ENCODE peak calls at places on chromosome 2, in six cellular contexts. One of them, this sample, is unnamed.

GRCh38 chr2:172829229-172829628 is 93.6 kb downstream of the RAPGEF4 start:
- DNase-seq in NB4: no peak
- DNase-seq in amniotic epithelial cell: peak
- DNase-seq in HFF-Myc: no peak
- DNase-seq in myocyte: peak
- DNase-seq in iris pigment epithelial cell: peak
- DNase-seq in this sample: no peak

GRCh38 chr2:132849118-132849517 is 179.1 kb upstream of the LYPD1 start:
- DNase-seq in HFF-Myc: no peak
- DNase-seq in amniotic epithelial cell: peak
- DNase-seq in myocyte: peak
- DNase-seq in iris pigment epithelial cell: peak
- DNase-seq in NB4: no peak
- DNase-seq in this sample: no peak

GRCh38 chr2:112159454-112159921 is 21.3 kb downstream of the FBLN7 start:
- DNase-seq in HFF-Myc: no peak
- DNase-seq in iris pigment epithelial cell: no peak
- DNase-seq in NB4: no peak
- DNase-seq in myocyte: peak
- DNase-seq in amniotic epithelial cell: no peak
- DNase-seq in this sample: no peak

GRCh38 chr2:133484106-133484505 is 84.2 kb downstream of the NCKAP5 start:
- DNase-seq in myocyte: peak
- DNase-seq in iris pigment epithelial cell: peak
- DNase-seq in NB4: no peak
- DNase-seq in amniotic epithelial cell: peak
- DNase-seq in HFF-Myc: peak
- DNase-seq in this sample: no peak

GRCh38 chr2:16413257-16413656 is 252.4 kb downstream of the CYRIA start:
- DNase-seq in HFF-Myc: no peak
- DNase-seq in NB4: no peak
- DNase-seq in iris pigment epithelial cell: no peak
- DNase-seq in myocyte: no peak
- DNase-seq in amniotic epithelial cell: no peak
- DNase-seq in this sample: no peak

GRCh38 chr2:234690569-234691225 is 193.8 kb upstream of the ARL4C start:
- DNase-seq in NB4: no peak
- DNase-seq in HFF-Myc: no peak
- DNase-seq in myocyte: peak
- DNase-seq in amniotic epithelial cell: no peak
- DNase-seq in iris pigment epithelial cell: no peak
- DNase-seq in this sample: no peak

GRCh38 chr2:138245309-138245708 is 256.3 kb upstream of the SPOPL start:
- DNase-seq in NB4: no peak
- DNase-seq in amniotic epithelial cell: no peak
- DNase-seq in HFF-Myc: no peak
- DNase-seq in iris pigment epithelial cell: peak
- DNase-seq in myocyte: no peak
- DNase-seq in this sample: no peak

GRCh38 chr2:12928706-12929291 is 212.1 kb downstream of the TRIB2 start:
- DNase-seq in NB4: no peak
- DNase-seq in amniotic epithelial cell: no peak
- DNase-seq in HFF-Myc: no peak
- DNase-seq in myocyte: no peak
- DNase-seq in iris pigment epithelial cell: peak
- DNase-seq in this sample: no peak

GRCh38 chr2:189552991-189553404 is 27.6 kb downstream of the SLC40A1 start:
- DNase-seq in NB4: no peak
- DNase-seq in myocyte: no peak
- DNase-seq in iris pigment epithelial cell: peak
- DNase-seq in amniotic epithelial cell: peak
- DNase-seq in HFF-Myc: no peak
- DNase-seq in this sample: no peak

GRCh38 chr2:219596954-219597551 is 604 bp upstream of the STK11IP start:
- DNase-seq in myocyte: peak
- DNase-seq in iris pigment epithelial cell: peak
- DNase-seq in NB4: no peak
- DNase-seq in HFF-Myc: no peak
- DNase-seq in amniotic epithelial cell: peak
- DNase-seq in this sample: no peak

GRCh38 chr2:82340578-82341053 is 2036.1 kb upstream of the LRRTM1 start:
- DNase-seq in HFF-Myc: no peak
- DNase-seq in iris pigment epithelial cell: no peak
- DNase-seq in myocyte: peak
- DNase-seq in NB4: no peak
- DNase-seq in amniotic epithelial cell: no peak
- DNase-seq in this sample: no peak

GRCh38 chr2:232592687-232593407 is 40.6 kb upstream of the EFHD1 start:
- DNase-seq in amniotic epithelial cell: peak
- DNase-seq in HFF-Myc: peak
- DNase-seq in myocyte: peak
- DNase-seq in iris pigment epithelial cell: peak
- DNase-seq in NB4: no peak
- DNase-seq in this sample: no peak

GRCh38 chr2:234257859-234258561 is 207.5 kb downstream of the SPP2 start:
- DNase-seq in amniotic epithelial cell: peak
- DNase-seq in HFF-Myc: peak
- DNase-seq in iris pigment epithelial cell: peak
- DNase-seq in myocyte: peak
- DNase-seq in NB4: peak
- DNase-seq in this sample: peak

GRCh38 chr2:96325884-96326255 is 753 bp downstream of the ITPRIPL1 start:
- DNase-seq in iris pigment epithelial cell: no peak
- DNase-seq in myocyte: no peak
- DNase-seq in HFF-Myc: no peak
- DNase-seq in amniotic epithelial cell: no peak
- DNase-seq in NB4: peak
- DNase-seq in this sample: peak

GRCh38 chr2:173218331-173219056 is 136.2 kb upstream of the CDCA7 start:
- DNase-seq in HFF-Myc: no peak
- DNase-seq in amniotic epithelial cell: peak
- DNase-seq in myocyte: no peak
- DNase-seq in NB4: peak
- DNase-seq in iris pigment epithelial cell: peak
- DNase-seq in this sample: no peak

This sample was measured in Karpas-422.